ENCODE peak calls at places on chromosomes 3 and 15, in nine cellular contexts. One of them, this sample, is unnamed.

GRCh38 chr15:48644498-48644826 is 1.0 kb downstream of the FBN1 start:
- DNase-seq in neural progenitor cell: no peak
- DNase-seq in uterus: peak
- DNase-seq in CD8-positive, alpha-beta memory T cell: no peak
- DNase-seq in IMR-90: peak
- DNase-seq in OCI-LY7: no peak
- DNase-seq in CD8-positive, alpha-beta T cell: no peak
- DNase-seq in RWPE2: peak
- DNase-seq in CD4-positive, alpha-beta T cell: no peak
- DNase-seq in this sample: no peak

GRCh38 chr3:131282967-131283366 is 98.6 kb upstream of the NUDT16 start:
- DNase-seq in neural progenitor cell: no peak
- DNase-seq in uterus: no peak
- DNase-seq in CD8-positive, alpha-beta memory T cell: no peak
- DNase-seq in IMR-90: no peak
- DNase-seq in OCI-LY7: no peak
- DNase-seq in CD8-positive, alpha-beta T cell: no peak
- DNase-seq in RWPE2: no peak
- DNase-seq in CD4-positive, alpha-beta T cell: no peak
- DNase-seq in this sample: no peak

GRCh38 chr3:50550079-50550736 is 17.3 kb downstream of the C3orf18 start:
- DNase-seq in neural progenitor cell: peak
- DNase-seq in uterus: peak
- DNase-seq in CD8-positive, alpha-beta memory T cell: peak
- DNase-seq in IMR-90: peak
- DNase-seq in OCI-LY7: peak
- DNase-seq in CD8-positive, alpha-beta T cell: peak
- DNase-seq in RWPE2: no peak
- DNase-seq in CD4-positive, alpha-beta T cell: peak
- DNase-seq in this sample: peak

GRCh38 chr3:165210132-165210531 is 13.9 kb upstream of the SLITRK3 start:
- DNase-seq in neural progenitor cell: no peak
- DNase-seq in uterus: no peak
- DNase-seq in CD8-positive, alpha-beta memory T cell: no peak
- DNase-seq in IMR-90: no peak
- DNase-seq in OCI-LY7: no peak
- DNase-seq in CD8-positive, alpha-beta T cell: no peak
- DNase-seq in RWPE2: no peak
- DNase-seq in CD4-positive, alpha-beta T cell: no peak
- DNase-seq in this sample: no peak

GRCh38 chr3:39166932-39167532 is 13.6 kb upstream of the CSRNP1 start:
- DNase-seq in neural progenitor cell: no peak
- DNase-seq in uterus: peak
- DNase-seq in CD8-positive, alpha-beta memory T cell: no peak
- DNase-seq in IMR-90: peak
- DNase-seq in OCI-LY7: no peak
- DNase-seq in CD8-positive, alpha-beta T cell: no peak
- DNase-seq in RWPE2: no peak
- DNase-seq in CD4-positive, alpha-beta T cell: no peak
- DNase-seq in this sample: no peak

GRCh38 chr3:142507241-142507640 is 59.4 kb upstream of the XRN1 start:
- DNase-seq in neural progenitor cell: no peak
- DNase-seq in uterus: no peak
- DNase-seq in CD8-positive, alpha-beta memory T cell: no peak
- DNase-seq in IMR-90: no peak
- DNase-seq in OCI-LY7: no peak
- DNase-seq in CD8-positive, alpha-beta T cell: no peak
- DNase-seq in RWPE2: no peak
- DNase-seq in CD4-positive, alpha-beta T cell: no peak
- DNase-seq in this sample: no peak

GRCh38 chr3:149010504-149010951 is 19.2 kb downstream of the GYG1 start:
- DNase-seq in neural progenitor cell: no peak
- DNase-seq in uterus: no peak
- DNase-seq in CD8-positive, alpha-beta memory T cell: no peak
- DNase-seq in IMR-90: peak
- DNase-seq in OCI-LY7: no peak
- DNase-seq in CD8-positive, alpha-beta T cell: no peak
- DNase-seq in RWPE2: no peak
- DNase-seq in CD4-positive, alpha-beta T cell: no peak
- DNase-seq in this sample: no peak

GRCh38 chr3:140265269-140265668 is 330.3 kb downstream of the CLSTN2 start:
- DNase-seq in neural progenitor cell: peak
- DNase-seq in uterus: no peak
- DNase-seq in CD8-positive, alpha-beta memory T cell: no peak
- DNase-seq in IMR-90: no peak
- DNase-seq in OCI-LY7: no peak
- DNase-seq in CD8-positive, alpha-beta T cell: no peak
- DNase-seq in RWPE2: no peak
- DNase-seq in CD4-positive, alpha-beta T cell: no peak
- DNase-seq in this sample: no peak

GRCh38 chr15:67724679-67725365 is 100.5 kb upstream of the SKOR1 start:
- DNase-seq in neural progenitor cell: no peak
- DNase-seq in uterus: no peak
- DNase-seq in CD8-positive, alpha-beta memory T cell: no peak
- DNase-seq in IMR-90: no peak
- DNase-seq in OCI-LY7: no peak
- DNase-seq in CD8-positive, alpha-beta T cell: no peak
- DNase-seq in RWPE2: no peak
- DNase-seq in CD4-positive, alpha-beta T cell: no peak
- DNase-seq in this sample: no peak

GRCh38 chr3:53795176-53795575 is 51.0 kb downstream of the CHDH start:
- DNase-seq in neural progenitor cell: no peak
- DNase-seq in uterus: no peak
- DNase-seq in CD8-positive, alpha-beta memory T cell: no peak
- DNase-seq in IMR-90: no peak
- DNase-seq in OCI-LY7: no peak
- DNase-seq in CD8-positive, alpha-beta T cell: no peak
- DNase-seq in RWPE2: no peak
- DNase-seq in CD4-positive, alpha-beta T cell: no peak
- DNase-seq in this sample: no peak

GRCh38 chr3:64612082-64612860 is 75.5 kb downstream of the ADAMTS9 start:
- DNase-seq in neural progenitor cell: no peak
- DNase-seq in uterus: peak
- DNase-seq in CD8-positive, alpha-beta memory T cell: no peak
- DNase-seq in IMR-90: peak
- DNase-seq in OCI-LY7: no peak
- DNase-seq in CD8-positive, alpha-beta T cell: no peak
- DNase-seq in RWPE2: no peak
- DNase-seq in CD4-positive, alpha-beta T cell: no peak
- DNase-seq in this sample: peak

GRCh38 chr3:33131328-33132018 is 17.7 kb downstream of the CRTAP start:
- DNase-seq in neural progenitor cell: peak
- DNase-seq in uterus: peak
- DNase-seq in CD8-positive, alpha-beta memory T cell: no peak
- DNase-seq in IMR-90: peak
- DNase-seq in OCI-LY7: peak
- DNase-seq in CD8-positive, alpha-beta T cell: peak
- DNase-seq in RWPE2: no peak
- DNase-seq in CD4-positive, alpha-beta T cell: peak
- DNase-seq in this sample: peak

GRCh38 chr15:39887832-39888231 is 32.2 kb downstream of the GPR176 start:
- DNase-seq in neural progenitor cell: no peak
- DNase-seq in uterus: no peak
- DNase-seq in CD8-positive, alpha-beta memory T cell: no peak
- DNase-seq in IMR-90: peak
- DNase-seq in OCI-LY7: peak
- DNase-seq in CD8-positive, alpha-beta T cell: no peak
- DNase-seq in RWPE2: no peak
- DNase-seq in CD4-positive, alpha-beta T cell: no peak
- DNase-seq in this sample: peak

GRCh38 chr3:43932921-43933320 is 242.2 kb downstream of the ABHD5 start:
- DNase-seq in neural progenitor cell: no peak
- DNase-seq in uterus: no peak
- DNase-seq in CD8-positive, alpha-beta memory T cell: no peak
- DNase-seq in IMR-90: no peak
- DNase-seq in OCI-LY7: no peak
- DNase-seq in CD8-positive, alpha-beta T cell: no peak
- DNase-seq in RWPE2: no peak
- DNase-seq in CD4-positive, alpha-beta T cell: no peak
- DNase-seq in this sample: no peak

GRCh38 chr3:152350139-152350538 is 81.4 kb downstream of the MBNL1 start:
- DNase-seq in neural progenitor cell: no peak
- DNase-seq in uterus: no peak
- DNase-seq in CD8-positive, alpha-beta memory T cell: no peak
- DNase-seq in IMR-90: peak
- DNase-seq in OCI-LY7: no peak
- DNase-seq in CD8-positive, alpha-beta T cell: no peak
- DNase-seq in RWPE2: no peak
- DNase-seq in CD4-positive, alpha-beta T cell: no peak
- DNase-seq in this sample: no peak

GRCh38 chr3:8532251-8532831 is 30.7 kb downstream of the LMCD1 start:
- DNase-seq in neural progenitor cell: no peak
- DNase-seq in uterus: peak
- DNase-seq in CD8-positive, alpha-beta memory T cell: no peak
- DNase-seq in IMR-90: peak
- DNase-seq in OCI-LY7: no peak
- DNase-seq in CD8-positive, alpha-beta T cell: no peak
- DNase-seq in RWPE2: no peak
- DNase-seq in CD4-positive, alpha-beta T cell: no peak
- DNase-seq in this sample: no peak

GRCh38 chr3:106030620-106030945 is 161.8 kb upstream of the CBLB start:
- DNase-seq in neural progenitor cell: no peak
- DNase-seq in uterus: no peak
- DNase-seq in CD8-positive, alpha-beta memory T cell: no peak
- DNase-seq in IMR-90: peak
- DNase-seq in OCI-LY7: no peak
- DNase-seq in CD8-positive, alpha-beta T cell: no peak
- DNase-seq in RWPE2: no peak
- DNase-seq in CD4-positive, alpha-beta T cell: no peak
- DNase-seq in this sample: no peak

GRCh38 chr15:65962187-65962586 is 92.9 kb downstream of the RAB11A start:
- DNase-seq in neural progenitor cell: no peak
- DNase-seq in uterus: peak
- DNase-seq in CD8-positive, alpha-beta memory T cell: no peak
- DNase-seq in IMR-90: no peak
- DNase-seq in OCI-LY7: no peak
- DNase-seq in CD8-positive, alpha-beta T cell: no peak
- DNase-seq in RWPE2: no peak
- DNase-seq in CD4-positive, alpha-beta T cell: no peak
- DNase-seq in this sample: no peak

GRCh38 chr3:15291589-15292541 is 40.5 kb downstream of the SH3BP5 start:
- DNase-seq in neural progenitor cell: no peak
- DNase-seq in uterus: no peak
- DNase-seq in CD8-positive, alpha-beta memory T cell: peak
- DNase-seq in IMR-90: no peak
- DNase-seq in OCI-LY7: peak
- DNase-seq in CD8-positive, alpha-beta T cell: peak
- DNase-seq in RWPE2: no peak
- DNase-seq in CD4-positive, alpha-beta T cell: peak
- DNase-seq in this sample: no peak

GRCh38 chr15:39304201-39304841 is 276.6 kb upstream of the THBS1 start:
- DNase-seq in neural progenitor cell: no peak
- DNase-seq in uterus: no peak
- DNase-seq in CD8-positive, alpha-beta memory T cell: no peak
- DNase-seq in IMR-90: peak
- DNase-seq in OCI-LY7: no peak
- DNase-seq in CD8-positive, alpha-beta T cell: no peak
- DNase-seq in RWPE2: no peak
- DNase-seq in CD4-positive, alpha-beta T cell: no peak
- DNase-seq in this sample: no peak

GRCh38 chr3:196219194-196219969 is 3.0 kb downstream of the SLC51A start:
- DNase-seq in neural progenitor cell: peak
- DNase-seq in uterus: peak
- DNase-seq in CD8-positive, alpha-beta memory T cell: peak
- DNase-seq in IMR-90: peak
- DNase-seq in OCI-LY7: peak
- DNase-seq in CD8-positive, alpha-beta T cell: peak
- DNase-seq in RWPE2: no peak
- DNase-seq in CD4-positive, alpha-beta T cell: peak
- DNase-seq in this sample: peak
- H3K27ac ChIP-seq in neural progenitor cell: no peak
- H3K27ac ChIP-seq in uterus: no peak
- H3K27ac ChIP-seq in CD8-positive, alpha-beta memory T cell: no peak
- H3K27ac ChIP-seq in IMR-90: no peak
- H3K27ac ChIP-seq in OCI-LY7: no peak
- H3K27ac ChIP-seq in CD8-positive, alpha-beta T cell: peak
- H3K27ac ChIP-seq in RWPE2: no peak
- H3K27ac ChIP-seq in CD4-positive, alpha-beta T cell: peak
- H3K27ac ChIP-seq in this sample: peak

GRCh38 chr15:62141200-62141599 is 23.9 kb downstream of the C2CD4B start:
- DNase-seq in neural progenitor cell: no peak
- DNase-seq in uterus: no peak
- DNase-seq in CD8-positive, alpha-beta memory T cell: no peak
- DNase-seq in IMR-90: no peak
- DNase-seq in OCI-LY7: no peak
- DNase-seq in CD8-positive, alpha-beta T cell: no peak
- DNase-seq in RWPE2: no peak
- DNase-seq in CD4-positive, alpha-beta T cell: no peak
- DNase-seq in this sample: no peak
- H3K27ac ChIP-seq in neural progenitor cell: no peak
- H3K27ac ChIP-seq in uterus: no peak
- H3K27ac ChIP-seq in CD8-positive, alpha-beta memory T cell: no peak
- H3K27ac ChIP-seq in IMR-90: no peak
- H3K27ac ChIP-seq in OCI-LY7: no peak
- H3K27ac ChIP-seq in CD8-positive, alpha-beta T cell: no peak
- H3K27ac ChIP-seq in RWPE2: peak
- H3K27ac ChIP-seq in CD4-positive, alpha-beta T cell: no peak
- H3K27ac ChIP-seq in this sample: peak

DNA sequence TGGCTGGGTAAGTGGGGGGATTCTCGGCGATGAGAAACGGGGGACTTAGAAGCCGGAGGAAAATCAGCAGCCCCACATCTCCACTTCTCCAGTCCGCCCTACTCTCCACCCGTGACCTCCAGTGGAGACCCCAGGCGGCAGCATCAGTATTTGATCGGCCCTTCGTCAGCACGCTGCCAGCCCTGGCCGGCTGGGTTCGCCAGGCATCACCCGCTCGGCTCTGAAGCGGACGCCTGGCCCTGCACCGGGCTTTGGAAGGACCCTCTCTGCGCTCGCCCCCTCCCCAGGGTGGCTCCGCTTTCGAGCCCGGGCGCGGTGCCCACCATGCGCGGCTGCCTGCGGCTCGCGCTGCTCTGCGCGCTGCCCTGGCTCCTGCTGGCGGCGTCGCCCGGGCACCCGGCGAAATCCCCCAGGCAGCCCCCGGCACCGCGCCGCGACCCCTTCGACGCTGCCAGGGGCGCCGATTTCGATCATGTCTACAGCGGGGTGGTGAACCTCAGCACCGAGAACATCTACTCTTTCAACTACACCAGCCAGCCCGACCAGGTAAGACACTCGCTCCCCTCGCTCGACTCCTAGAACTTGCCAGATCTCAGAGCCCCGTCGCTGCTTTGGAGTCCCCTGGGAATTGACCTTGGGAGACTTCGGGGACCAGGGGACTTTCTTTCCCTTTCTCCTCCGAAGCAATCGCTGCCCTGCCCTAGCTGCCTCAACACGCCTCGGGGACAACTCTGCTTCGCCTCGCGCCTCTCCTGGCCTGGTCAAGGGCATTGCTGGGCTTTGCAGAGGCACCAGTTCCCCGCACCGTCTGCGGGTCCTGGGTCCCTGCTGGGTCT is 561 bp downstream of the SIDT1 start:
- DNase-seq in neural progenitor cell: peak
- DNase-seq in uterus: no peak
- DNase-seq in CD8-positive, alpha-beta memory T cell: peak
- DNase-seq in IMR-90: no peak
- DNase-seq in OCI-LY7: peak
- DNase-seq in CD8-positive, alpha-beta T cell: peak
- DNase-seq in RWPE2: no peak
- DNase-seq in CD4-positive, alpha-beta T cell: peak
- DNase-seq in this sample: peak
- H3K27ac ChIP-seq in neural progenitor cell: no peak
- H3K27ac ChIP-seq in uterus: peak
- H3K27ac ChIP-seq in CD8-positive, alpha-beta memory T cell: peak
- H3K27ac ChIP-seq in IMR-90: no peak
- H3K27ac ChIP-seq in OCI-LY7: peak
- H3K27ac ChIP-seq in CD8-positive, alpha-beta T cell: peak
- H3K27ac ChIP-seq in RWPE2: no peak
- H3K27ac ChIP-seq in CD4-positive, alpha-beta T cell: peak
- H3K27ac ChIP-seq in this sample: peak

GRCh38 chr15:56982987-56983386 is 64.5 kb downstream of the TCF12 start:
- DNase-seq in neural progenitor cell: peak
- DNase-seq in uterus: no peak
- DNase-seq in CD8-positive, alpha-beta memory T cell: no peak
- DNase-seq in IMR-90: no peak
- DNase-seq in OCI-LY7: no peak
- DNase-seq in CD8-positive, alpha-beta T cell: no peak
- DNase-seq in RWPE2: no peak
- DNase-seq in CD4-positive, alpha-beta T cell: no peak
- DNase-seq in this sample: no peak
- H3K27ac ChIP-seq in neural progenitor cell: no peak
- H3K27ac ChIP-seq in uterus: no peak
- H3K27ac ChIP-seq in CD8-positive, alpha-beta memory T cell: no peak
- H3K27ac ChIP-seq in IMR-90: no peak
- H3K27ac ChIP-seq in OCI-LY7: no peak
- H3K27ac ChIP-seq in CD8-positive, alpha-beta T cell: no peak
- H3K27ac ChIP-seq in RWPE2: no peak
- H3K27ac ChIP-seq in CD4-positive, alpha-beta T cell: no peak
- H3K27ac ChIP-seq in this sample: no peak